ENCODE peak calls at places on chromosome 11, in six cellular contexts. One of them, this sample, is unnamed.

GRCh38 chr11:22702022-22702421 is 35.6 kb downstream of the GAS2 start:
- DNase-seq in HL-60: no peak
- DNase-seq in K562: no peak
- DNase-seq in SK-N-SH: no peak
- DNase-seq in GM12878: no peak
- DNase-seq in HepG2: no peak
- DNase-seq in this sample: no peak

GRCh38 chr11:60887531-60887930 is 18.9 kb downstream of the PRPF19 start:
- DNase-seq in HL-60: no peak
- DNase-seq in K562: peak
- DNase-seq in SK-N-SH: peak
- DNase-seq in GM12878: no peak
- DNase-seq in HepG2: peak
- DNase-seq in this sample: peak

GRCh38 chr11:1207451-1208360 is 15.2 kb upstream of the MUC5B start:
- DNase-seq in HL-60: no peak
- DNase-seq in K562: no peak
- DNase-seq in SK-N-SH: peak
- DNase-seq in GM12878: no peak
- DNase-seq in HepG2: no peak
- DNase-seq in this sample: no peak

GRCh38 chr11:95650271-95650670 is 139.3 kb downstream of the FAM76B start:
- DNase-seq in HL-60: no peak
- DNase-seq in K562: no peak
- DNase-seq in SK-N-SH: no peak
- DNase-seq in GM12878: no peak
- DNase-seq in HepG2: no peak
- DNase-seq in this sample: no peak

GRCh38 chr11:118924591-118925585 is 838 bp downstream of the BCL9L start:
- DNase-seq in HL-60: no peak
- DNase-seq in K562: peak
- DNase-seq in SK-N-SH: peak
- DNase-seq in GM12878: no peak
- DNase-seq in HepG2: no peak
- DNase-seq in this sample: no peak

GRCh38 chr11:9765320-9766101 is 101.6 kb downstream of the SWAP70 start:
- DNase-seq in HL-60: no peak
- DNase-seq in K562: no peak
- DNase-seq in SK-N-SH: no peak
- DNase-seq in GM12878: no peak
- DNase-seq in HepG2: peak
- DNase-seq in this sample: peak

GRCh38 chr11:133835258-133836075 is 9.8 kb downstream of the SPATA19 start:
- DNase-seq in HL-60: peak
- DNase-seq in K562: peak
- DNase-seq in SK-N-SH: peak
- DNase-seq in GM12878: peak
- DNase-seq in HepG2: peak
- DNase-seq in this sample: peak

GRCh38 chr11:75342231-75342918 is 9.1 kb downstream of the ARRB1 start:
- DNase-seq in HL-60: no peak
- DNase-seq in K562: no peak
- DNase-seq in SK-N-SH: no peak
- DNase-seq in GM12878: no peak
- DNase-seq in HepG2: no peak
- DNase-seq in this sample: no peak

GRCh38 chr11:5380740-5381342 is 2.8 kb upstream of the OR51M1 start:
- DNase-seq in HL-60: peak
- DNase-seq in K562: peak
- DNase-seq in SK-N-SH: peak
- DNase-seq in GM12878: no peak
- DNase-seq in HepG2: peak
- DNase-seq in this sample: peak

GRCh38 chr11:93729129-93729616 is 12.1 kb downstream of the TAF1D start:
- DNase-seq in HL-60: no peak
- DNase-seq in K562: no peak
- DNase-seq in SK-N-SH: no peak
- DNase-seq in GM12878: no peak
- DNase-seq in HepG2: no peak
- DNase-seq in this sample: no peak

GRCh38 chr11:65491163-65491465 is 7.7 kb upstream of the MALAT1 start:
- DNase-seq in HL-60: no peak
- DNase-seq in K562: peak
- DNase-seq in SK-N-SH: no peak
- DNase-seq in GM12878: no peak
- DNase-seq in HepG2: no peak
- DNase-seq in this sample: no peak

GRCh38 chr11:85595285-85595884 is 31.8 kb downstream of the DLG2 start:
- DNase-seq in HL-60: peak
- DNase-seq in K562: peak
- DNase-seq in SK-N-SH: peak
- DNase-seq in GM12878: peak
- DNase-seq in HepG2: peak
- DNase-seq in this sample: no peak
- TF ChIP-seq GABPA in HL-60: no peak
- TF ChIP-seq GABPA in K562: no peak
- TF ChIP-seq GABPA in SK-N-SH: no peak
- TF ChIP-seq GABPA in GM12878: no peak
- TF ChIP-seq GABPA in HepG2: no peak
- TF ChIP-seq GABPA in this sample: no peak

GRCh38 chr11:67630230-67630942 is 649 bp upstream of the NUDT8 start:
- DNase-seq in HL-60: peak
- DNase-seq in K562: peak
- DNase-seq in SK-N-SH: peak
- DNase-seq in GM12878: peak
- DNase-seq in HepG2: peak
- DNase-seq in this sample: peak
- TF ChIP-seq GABPA in HL-60: no peak
- TF ChIP-seq GABPA in K562: peak
- TF ChIP-seq GABPA in SK-N-SH: peak
- TF ChIP-seq GABPA in GM12878: no peak
- TF ChIP-seq GABPA in HepG2: no peak
- TF ChIP-seq GABPA in this sample: peak

GRCh38 chr11:81959341-81959740 is 774.3 kb downstream of the FAM181B start:
- DNase-seq in HL-60: no peak
- DNase-seq in K562: no peak
- DNase-seq in SK-N-SH: no peak
- DNase-seq in GM12878: no peak
- DNase-seq in HepG2: no peak
- DNase-seq in this sample: no peak
- TF ChIP-seq GABPA in HL-60: no peak
- TF ChIP-seq GABPA in K562: no peak
- TF ChIP-seq GABPA in SK-N-SH: no peak
- TF ChIP-seq GABPA in GM12878: no peak
- TF ChIP-seq GABPA in HepG2: no peak
- TF ChIP-seq GABPA in this sample: no peak

DNA sequence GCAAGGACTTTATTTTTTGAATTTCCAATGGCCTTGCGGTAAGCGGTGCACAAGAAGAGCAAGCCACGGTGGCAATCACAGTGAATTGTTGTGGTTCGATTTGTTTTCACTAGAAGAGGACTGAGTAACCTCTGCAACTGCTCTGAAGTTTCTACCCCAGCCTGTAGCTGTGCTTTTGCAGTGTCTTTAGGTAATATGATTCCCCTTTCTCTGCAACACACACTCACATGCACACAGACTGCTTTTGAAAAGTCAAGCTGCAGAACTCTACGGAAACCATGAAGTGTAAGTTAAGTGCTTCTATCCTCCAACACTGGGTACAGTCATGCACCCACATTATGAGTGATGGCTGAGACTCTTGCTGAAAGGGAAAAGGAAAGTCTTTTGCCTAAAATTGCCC is 38.4 kb downstream of the CD44 start:
- DNase-seq in HL-60: no peak
- DNase-seq in K562: no peak
- DNase-seq in SK-N-SH: no peak
- DNase-seq in GM12878: no peak
- DNase-seq in HepG2: no peak
- DNase-seq in this sample: no peak
- TF ChIP-seq GABPA in HL-60: no peak
- TF ChIP-seq GABPA in K562: no peak
- TF ChIP-seq GABPA in SK-N-SH: no peak
- TF ChIP-seq GABPA in GM12878: no peak
- TF ChIP-seq GABPA in HepG2: no peak
- TF ChIP-seq GABPA in this sample: no peak

GRCh38 chr11:100640646-100641045 is 46.4 kb upstream of the ARHGAP42 start:
- DNase-seq in HL-60: no peak
- DNase-seq in K562: no peak
- DNase-seq in SK-N-SH: no peak
- DNase-seq in GM12878: no peak
- DNase-seq in HepG2: no peak
- DNase-seq in this sample: no peak
- TF ChIP-seq GABPA in HL-60: no peak
- TF ChIP-seq GABPA in K562: no peak
- TF ChIP-seq GABPA in SK-N-SH: no peak
- TF ChIP-seq GABPA in GM12878: no peak
- TF ChIP-seq GABPA in HepG2: no peak
- TF ChIP-seq GABPA in this sample: no peak

This sample was measured in H1.